ENCODE peak calls at places on chromosomes 13 and 19, in eight cellular contexts. O, W, S, C, Y, M, Q and H are unnamed samples.

GRCh38 chr19:55461974-55462628 is 659 bp upstream of the ISOC2 start:
- DNase-seq in O (peak; percentile 39), W (no peak), C (no peak), Y (no peak), M (peak; percentile 66), Q (peak; percentile 51), S (no peak), H (no peak)

GRCh38 chr19:33219261-33219812 is 6.3 kb downstream of the SLC7A10 start:
- DNase-seq in M (peak; percentile 83), W (peak; percentile 81), Y (no peak), C (no peak), S (no peak), O (peak; percentile 21), Q (peak; percentile 20), H (no peak)

GRCh38 chr19:39411832-39412099 is 703 bp upstream of the PLEKHG2 start:
- DNase-seq in W (no peak), Q (peak; percentile 96), C (peak; percentile 87), S (no peak), Y (peak; percentile 89), M (peak; percentile 95), O (peak; percentile 88), H (peak; percentile 95)

GRCh38 chr19:10074153-10074552 is 12.0 kb upstream of the SHFL start:
- DNase-seq in O (peak; percentile 38), Y (no peak), S (no peak), M (peak; percentile 36), W (peak; percentile 27), Q (peak; percentile 27), C (no peak), H (no peak)

GRCh38 chr19:31140717-31141116 is 208.5 kb downstream of the TSHZ3 start:
- DNase-seq in W (peak; percentile 92), S (no peak), O (peak; percentile 58), Y (no peak), C (no peak), Q (peak; percentile 36), M (peak; percentile 47), H (no peak)

GRCh38 chr13:45781553-45782326 is 69.8 kb downstream of the SIAH3 start:
- DNase-seq in C (peak; percentile 87), O (peak; percentile 1), Q (peak; percentile 10), S (no peak), Y (peak; percentile 52), M (peak; percentile 3), W (peak; percentile 15), H (no peak)

GRCh38 chr19:7969560-7969949 is 26.1 kb upstream of the TIMM44 start:
- DNase-seq in Q (no peak), W (no peak), S (no peak), O (no peak), C (no peak), M (no peak), Y (no peak), H (no peak)

GRCh38 chr13:33870046-33870668 is 52.2 kb downstream of the RFC3 start:
- DNase-seq in S (no peak), O (no peak), Y (no peak), Q (no peak), W (no peak), M (no peak), C (peak; percentile 19), H (no peak)

GRCh38 chr19:47719047-47719885 is 6.0 kb downstream of the EHD2 start:
- DNase-seq in Y (peak; percentile 86), O (peak; percentile 95), C (peak; percentile 41), Q (peak; percentile 98), M (peak; percentile 98), W (peak; percentile 88), S (no peak), H (peak; percentile 98)

GRCh38 chr19:53870485-53870844 is 2.8 kb downstream of the MYADM start:
- DNase-seq in S (no peak), M (no peak), W (no peak), C (no peak), O (peak; percentile 37), Q (no peak), Y (peak; percentile 75), H (no peak)

GRCh38 chr13:104024416-104025170 is 958.4 kb upstream of the SLC10A2 start:
- DNase-seq in O (peak; percentile 95), W (peak; percentile 28), C (no peak), Q (peak; percentile 71), Y (no peak), S (no peak), M (peak; percentile 57), H (no peak)

GRCh38 chr13:30933334-30933681 is 852 bp downstream of the TEX26 start:
- DNase-seq in C (no peak), S (no peak), O (no peak), M (no peak), Q (no peak), Y (no peak), W (no peak), H (no peak)

GRCh38 chr13:91349992-91350911 is 2.8 kb downstream of the MIR17HG start:
- DNase-seq in M (peak; percentile 6), W (no peak), Q (peak; percentile 5), C (peak; percentile 12), O (no peak), Y (no peak), S (no peak), H (no peak)

GRCh38 chr13:103371271-103371670 is 305.1 kb upstream of the SLC10A2 start:
- DNase-seq in W (peak; percentile 56), C (no peak), Q (no peak), M (no peak), O (peak; percentile 58), Y (no peak), S (no peak), H (no peak)

GRCh38 chr19:49712397-49712859 is 21.5 kb downstream of the CPT1C start:
- DNase-seq in Q (peak; percentile 81), M (peak; percentile 83), S (no peak), Y (peak; percentile 29), C (no peak), W (peak; percentile 72), O (peak; percentile 66), H (no peak)

GRCh38 chr19:22528956-22529355 is 105.2 kb upstream of the ZNF492 start:
- DNase-seq in Y (no peak), Q (no peak), M (no peak), O (no peak), C (no peak), S (no peak), W (no peak), H (no peak)

GRCh38 chr19:1408300-1409203 is 1.2 kb downstream of the DAZAP1 start:
- DNase-seq in C (no peak), Y (no peak), Q (peak; percentile 65), M (peak; percentile 62), O (peak; percentile 73), W (no peak), S (no peak), H (peak; percentile 49)

GRCh38 chr19:10290439-10290875 is 705 bp downstream of the ICAM5 start:
- DNase-seq in W (no peak), Y (no peak), C (no peak), M (no peak), Q (no peak), O (no peak), S (no peak), H (no peak)

GRCh38 chr19:6774821-6775707 is 2.6 kb downstream of the VAV1 start:
- DNase-seq in Q (peak; percentile 52), W (no peak), S (no peak), Y (peak; percentile 33), O (peak; percentile 34), M (peak; percentile 66), C (no peak), H (peak; percentile 36)

GRCh38 chr19:54465367-54466109 is 2.0 kb upstream of the LENG9 start:
- DNase-seq in M (no peak), Y (no peak), W (no peak), C (no peak), Q (no peak), O (no peak), S (no peak), H (peak; percentile 69)

GRCh38 chr13:67118277-67118676 is 111.9 kb downstream of the PCDH9 start:
- DNase-seq in O (no peak), C (no peak), Q (no peak), S (no peak), M (no peak), W (no peak), Y (no peak), H (no peak)

GRCh38 chr13:80717834-80718233 is 376.9 kb upstream of the SPRY2 start:
- DNase-seq in W (no peak), O (no peak), C (no peak), S (no peak), Q (no peak), M (peak; percentile 4), Y (no peak), H (no peak)